ENCODE peak calls at places on chromosomes 11 and 22, in eight cellular contexts. Z, V, Y, W, F, R, X and G are unnamed samples.

GRCh38 chr11:64765291-64765803 is 5.6 kb upstream of the PYGM start:
- DNase-seq in Z (peak), V (no peak), Y (no peak), W (no peak), F (no peak), R (no peak), X (no peak), G (peak)

GRCh38 chr22:28175730-28176492 is 256.9 kb upstream of the PITPNB start:
- DNase-seq in Z (no peak), V (no peak), Y (no peak), W (no peak), F (no peak), R (no peak), X (peak), G (no peak)

GRCh38 chr11:68942090-68942620 is 38.5 kb downstream of the IGHMBP2 start:
- DNase-seq in Z (no peak), V (peak), Y (no peak), W (no peak), F (no peak), R (no peak), X (no peak), G (no peak)

GRCh38 chr11:3920148-3920852 is 64.8 kb downstream of the STIM1 start:
- DNase-seq in Z (peak), V (no peak), Y (peak), W (peak), F (no peak), R (peak), X (peak), G (peak)

GRCh38 chr11:72222106-72222891 is 2.3 kb upstream of the INPPL1 start:
- DNase-seq in Z (no peak), V (no peak), Y (no peak), W (no peak), F (no peak), R (no peak), X (no peak), G (no peak)

GRCh38 chr22:19822301-19823117 is 32.2 kb downstream of the GNB1L start:
- DNase-seq in Z (no peak), V (no peak), Y (no peak), W (no peak), F (no peak), R (no peak), X (no peak), G (peak)

GRCh38 chr11:19890308-19890707 is 177.7 kb downstream of the NAV2 start:
- DNase-seq in Z (no peak), V (no peak), Y (no peak), W (peak), F (no peak), R (no peak), X (peak), G (no peak)

GRCh38 chr11:127003260-127003981 is 2.9 kb upstream of the KIRREL3 start:
- DNase-seq in Z (no peak), V (no peak), Y (no peak), W (no peak), F (no peak), R (no peak), X (peak), G (no peak)

GRCh38 chr11:19743622-19744021 is 31.0 kb downstream of the NAV2 start:
- DNase-seq in Z (no peak), V (no peak), Y (no peak), W (no peak), F (no peak), R (no peak), X (no peak), G (no peak)

GRCh38 chr11:37503411-37504065 is 905.5 kb upstream of the RAG2 start:
- DNase-seq in Z (no peak), V (no peak), Y (no peak), W (no peak), F (no peak), R (no peak), X (no peak), G (no peak)

GRCh38 chr22:41939981-41940852 is 6.7 kb downstream of the CENPM start:
- DNase-seq in Z (no peak), V (no peak), Y (peak), W (no peak), F (no peak), R (peak), X (no peak), G (no peak)

GRCh38 chr11:14585438-14585837 is 58.2 kb upstream of the PDE3B start:
- DNase-seq in Z (no peak), V (no peak), Y (no peak), W (no peak), F (no peak), R (no peak), X (no peak), G (no peak)

GRCh38 chr11:41983458-41983857 is 524.0 kb upstream of the LRRC4C start:
- DNase-seq in Z (no peak), V (no peak), Y (no peak), W (no peak), F (no peak), R (no peak), X (peak), G (no peak)

GRCh38 chr11:67025750-67026149 is 2.8 kb downstream of the SYT12 start:
- DNase-seq in Z (no peak), V (no peak), Y (no peak), W (no peak), F (no peak), R (no peak), X (no peak), G (no peak)

GRCh38 chr11:34178422-34178821 is 73.0 kb downstream of the NAT10 start:
- DNase-seq in Z (peak), V (no peak), Y (no peak), W (no peak), F (no peak), R (no peak), X (no peak), G (no peak)

GRCh38 chr11:28701760-28702449 is 593.7 kb downstream of the METTL15 start:
- DNase-seq in Z (no peak), V (peak), Y (no peak), W (no peak), F (no peak), R (no peak), X (peak), G (no peak)

GRCh38 chr22:30830907-30831306 is 136.2 kb downstream of the OSBP2 start:
- DNase-seq in Z (no peak), V (peak), Y (no peak), W (peak), F (no peak), R (no peak), X (peak), G (no peak)

GRCh38 chr11:81634483-81634882 is 1099.2 kb downstream of the FAM181B start:
- DNase-seq in Z (no peak), V (no peak), Y (no peak), W (no peak), F (no peak), R (no peak), X (no peak), G (no peak)

GRCh38 chr11:110447897-110448522 is 18.3 kb downstream of the FDX1 start:
- DNase-seq in Z (no peak), V (no peak), Y (no peak), W (no peak), F (no peak), R (no peak), X (peak), G (no peak)

GRCh38 chr11:105056446-105056845 is 11.3 kb upstream of the CARD16 start:
- DNase-seq in Z (no peak), V (no peak), Y (no peak), W (no peak), F (no peak), R (no peak), X (no peak), G (no peak)

GRCh38 chr22:23161029-23161428 is 15.8 kb downstream of the RAB36 start:
- DNase-seq in Z (no peak), V (no peak), Y (no peak), W (no peak), F (no peak), R (no peak), X (no peak), G (no peak)

GRCh38 chr11:118211006-118211405 is 13.8 kb downstream of the JAML start:
- DNase-seq in Z (no peak), V (no peak), Y (no peak), W (peak), F (no peak), R (no peak), X (peak), G (no peak)

GRCh38 chr11:68214173-68215086 is 1.3 kb upstream of the KMT5B start:
- DNase-seq in Z (peak), V (no peak), Y (no peak), W (no peak), F (no peak), R (no peak), X (no peak), G (peak)

GRCh38 chr11:32374261-32374711 is 61.1 kb downstream of the WT1 start:
- DNase-seq in Z (no peak), V (no peak), Y (no peak), W (peak), F (peak), R (no peak), X (no peak), G (no peak)

GRCh38 chr22:36927671-36928070 is 14.2 kb downstream of the CSF2RB start:
- DNase-seq in Z (no peak), V (no peak), Y (no peak), W (no peak), F (no peak), R (no peak), X (no peak), G (no peak)

GRCh38 chr22:20956258-20957117 is 10.6 kb upstream of the AIFM3 start:
- DNase-seq in Z (peak), V (no peak), Y (no peak), W (peak), F (peak), R (no peak), X (peak), G (no peak)

GRCh38 chr22:20957118-20957690 is 9.9 kb upstream of the AIFM3 start:
- DNase-seq in Z (peak), V (no peak), Y (no peak), W (peak), F (no peak), R (no peak), X (no peak), G (no peak)

GRCh38 chr22:20959578-20960461 is 7.2 kb upstream of the AIFM3 start:
- DNase-seq in Z (peak), V (no peak), Y (no peak), W (no peak), F (no peak), R (no peak), X (no peak), G (no peak)

GRCh38 chr22:20955548-20955947 is 11.5 kb upstream of the AIFM3 start:
- DNase-seq in Z (no peak), V (no peak), Y (no peak), W (no peak), F (no peak), R (no peak), X (no peak), G (no peak)

DNA sequence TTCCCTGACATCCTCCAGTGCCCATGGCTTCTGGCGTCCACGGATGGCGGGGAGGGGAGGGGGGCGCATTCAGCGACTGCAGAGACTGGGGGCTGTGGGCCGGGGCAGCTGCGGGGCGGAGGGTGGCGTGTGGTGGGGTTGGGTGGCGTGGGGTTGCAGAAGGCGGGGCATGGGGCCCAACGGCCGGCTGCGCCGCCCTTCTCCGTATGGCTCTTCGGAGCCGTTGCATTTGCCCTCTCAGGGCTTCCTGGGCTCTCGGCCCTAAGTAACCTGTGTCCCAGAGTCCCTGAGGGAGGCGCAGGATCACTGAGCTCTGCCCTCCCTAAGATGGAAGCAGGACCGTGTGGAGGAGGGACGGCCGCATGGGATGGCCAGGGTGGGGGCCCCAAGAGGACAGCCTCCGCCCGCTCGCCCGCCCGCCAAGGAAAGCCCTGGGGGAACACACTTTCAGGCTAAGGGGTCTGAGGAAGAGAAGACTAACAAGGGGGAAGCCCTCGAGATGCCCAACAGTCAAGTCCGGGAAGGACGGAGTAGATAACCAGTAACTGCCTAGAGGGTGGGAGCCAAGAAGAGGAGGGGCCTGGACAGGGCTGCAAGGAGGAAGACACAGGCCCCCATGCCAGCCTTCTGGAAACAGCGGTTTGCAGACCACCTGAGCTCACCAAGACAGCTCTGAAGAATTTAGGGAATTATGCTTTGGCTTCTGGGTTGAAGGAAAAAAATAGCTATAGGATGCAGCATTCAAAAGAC is 9.2 kb upstream of the AIFM3 start:
- DNase-seq in Z (peak), V (no peak), Y (peak), W (peak), F (no peak), R (no peak), X (no peak), G (no peak)
- H3K4me3 ChIP-seq in Z (peak), V (peak), Y (peak), W (peak), F (peak), R (peak), X (peak), G (peak)

GRCh38 chr11:57776101-57776511 is 14.5 kb downstream of the CTNND1 start:
- DNase-seq in Z (no peak), V (no peak), Y (peak), W (peak), F (no peak), R (no peak), X (no peak), G (no peak)
- H3K27ac ChIP-seq in Z (peak), V (peak), Y (peak), W (peak), F (peak), R (no peak), X (peak), G (peak)

GRCh38 chr11:35275808-35276170 is 136.8 kb downstream of the CD44 start:
- DNase-seq in Z (no peak), V (no peak), Y (no peak), W (no peak), F (no peak), R (no peak), X (no peak), G (no peak)

GRCh38 chr11:35277827-35278226 is 138.9 kb downstream of the CD44 start:
- DNase-seq in Z (no peak), V (no peak), Y (no peak), W (no peak), F (no peak), R (no peak), X (no peak), G (no peak)

GRCh38 chr11:35276396-35276795 is 137.4 kb downstream of the CD44 start:
- DNase-seq in Z (no peak), V (peak), Y (peak), W (no peak), F (no peak), R (no peak), X (peak), G (peak)

GRCh38 chr11:35272391-35272821 is 133.4 kb downstream of the CD44 start:
- DNase-seq in Z (no peak), V (no peak), Y (no peak), W (no peak), F (no peak), R (no peak), X (no peak), G (no peak)

DNA sequence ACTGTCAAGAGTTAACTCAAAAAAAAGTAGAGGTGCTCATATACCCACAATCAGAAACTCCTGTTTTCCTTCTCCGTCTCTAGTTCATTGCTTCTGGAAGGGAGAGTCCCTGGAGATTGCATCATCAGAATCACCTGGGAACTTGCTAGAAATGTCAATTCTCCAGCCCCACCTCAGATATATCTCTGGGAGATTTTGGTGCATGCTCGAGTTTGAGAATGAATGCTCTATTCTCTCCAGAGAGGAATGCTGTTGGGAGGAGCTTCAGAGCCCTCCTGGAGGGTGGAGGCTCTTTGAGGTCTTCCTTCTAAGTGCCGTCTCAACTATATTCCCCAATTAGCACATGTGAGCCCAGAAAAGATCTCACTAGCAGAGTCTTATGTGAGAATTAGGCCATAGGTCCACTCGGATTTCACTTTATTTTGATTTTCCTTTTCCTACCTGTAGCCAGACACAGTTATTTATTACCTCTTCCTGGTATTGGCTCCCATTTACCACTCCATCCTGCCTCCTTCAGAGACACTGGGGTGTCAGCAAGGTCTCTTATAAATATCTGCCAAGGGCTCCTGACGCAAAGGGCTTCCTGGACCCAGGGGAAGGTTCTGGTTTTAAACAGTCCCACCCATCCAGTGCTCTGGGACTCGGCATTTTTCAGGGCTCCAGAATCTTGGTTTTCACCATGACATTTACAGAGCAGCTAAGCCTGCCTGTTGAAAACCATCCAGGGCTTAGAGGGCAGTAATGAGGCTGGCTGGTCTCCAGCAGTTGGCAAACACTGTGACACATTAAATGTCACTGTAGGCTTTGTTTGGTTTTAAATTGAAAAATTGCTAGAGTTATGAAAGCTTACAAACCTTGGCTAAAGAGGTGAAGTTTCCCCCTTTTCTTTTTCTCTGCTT is 136.2 kb downstream of the CD44 start:
- DNase-seq in Z (no peak), V (no peak), Y (peak), W (no peak), F (peak), R (no peak), X (peak), G (peak)
- H3K4me3 ChIP-seq in Z (no peak), V (no peak), Y (no peak), W (no peak), F (no peak), R (no peak), X (no peak), G (no peak)

DNA sequence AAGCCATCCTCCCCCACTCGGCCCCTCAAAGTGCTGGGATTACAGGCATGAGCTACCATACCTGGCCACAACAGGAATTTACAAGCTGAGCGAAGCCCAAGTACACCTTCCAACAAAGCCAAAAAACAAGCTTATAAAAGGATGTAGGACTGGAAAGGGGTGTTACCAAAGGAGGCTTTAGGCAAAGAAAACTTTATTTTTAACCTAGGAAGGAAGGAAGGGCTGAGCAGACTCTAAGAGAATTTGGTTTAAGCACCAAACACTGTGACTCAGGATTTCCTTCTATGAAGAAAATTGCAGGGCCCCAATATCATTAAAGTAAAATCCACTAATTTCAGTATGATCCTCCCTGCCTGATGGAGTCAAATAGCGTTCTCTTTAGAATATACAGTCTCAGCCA is 12.1 kb downstream of the DENND5A start:
- DNase-seq in Z (no peak), V (no peak), Y (no peak), W (no peak), F (no peak), R (no peak), X (no peak), G (no peak)
- H3K27ac ChIP-seq in Z (no peak), V (no peak), Y (no peak), W (peak), F (no peak), R (no peak), X (no peak), G (no peak)

GRCh38 chr22:50260801-50261614 is 475 bp downstream of the MAPK12 start:
- DNase-seq in Z (peak), V (no peak), Y (no peak), W (peak), F (no peak), R (no peak), X (peak), G (no peak)
- H3K4me3 ChIP-seq in Z (peak), V (peak), Y (peak), W (peak), F (peak), R (peak), X (peak), G (peak)